ENCODE peak calls at places on chromosomes 5 and 9, in eight cellular contexts. D, H, T, J, E, U, X and A are unnamed samples.

GRCh38 chr5:34009610-34010009 is 1.8 kb upstream of the AMACR start:
- DNase-seq in X (no peak), D (no peak), E (no peak), H (no peak), T (peak), U (no peak), J (no peak), A (no peak)

GRCh38 chr5:177510567-177511053 is 984 bp upstream of the DOK3 start:
- DNase-seq in E (no peak), D (no peak), T (no peak), U (no peak), J (no peak), X (no peak), H (no peak), A (no peak)

GRCh38 chr5:98713856-98714255 is 59.6 kb upstream of the RGMB start:
- DNase-seq in X (no peak), H (no peak), D (no peak), T (no peak), U (no peak), J (no peak), E (no peak), A (no peak)

GRCh38 chr5:179793470-179794139 is at the start of gene LTC4S:
- DNase-seq in J (no peak), U (no peak), X (peak), E (no peak), T (no peak), D (peak), H (peak), A (no peak)

GRCh38 chr9:75866273-75866871 is 24.1 kb upstream of the PCSK5 start:
- DNase-seq in J (peak), U (peak), X (peak), T (peak), H (peak), E (no peak), D (peak), A (peak)

GRCh38 chr5:150428106-150428876 is 15.6 kb upstream of the CD74 start:
- DNase-seq in T (no peak), J (no peak), D (no peak), X (no peak), U (no peak), H (peak), E (no peak), A (peak)

GRCh38 chr5:36393656-36394438 is 92.1 kb upstream of the RANBP3L start:
- DNase-seq in E (no peak), T (no peak), D (no peak), J (no peak), U (no peak), X (no peak), H (no peak), A (no peak)

GRCh38 chr9:88993871-88994819 is 2.9 kb downstream of the S1PR3 start:
- DNase-seq in H (no peak), T (no peak), E (no peak), U (no peak), J (no peak), X (no peak), D (no peak), A (no peak)

GRCh38 chr9:125161284-125161918 is 18.1 kb upstream of the SCAI start:
- DNase-seq in H (peak), U (no peak), J (no peak), T (peak), D (no peak), X (peak), E (no peak), A (no peak)